ENCODE peak calls at places on chromosomes 2 and 18, in five cellular contexts. U is effector memory CD8-positive, alpha-beta T cell; G is SIG-M5; R is dermis microvascular lymphatic vessel endothelial cell; E is neural crest cell. X is an unnamed sample.
A peak's percentile ranks its signal among the peaks of the same experiment; 100 is the strongest.

GRCh38 chr2:63192889-63193778 is 142.5 kb downstream of the OTX1 start:
- DNase-seq in U (no peak), G (no peak), R (no peak), E (no peak), X (no peak)

GRCh38 chr2:162025121-162025911 is 48.7 kb downstream of the DPP4 start:
- DNase-seq in U (no peak), G (no peak), R (no peak), E (no peak), X (no peak)

GRCh38 chr18:48497863-48498262 is 41.0 kb upstream of the CTIF start:
- DNase-seq in U (no peak), G (no peak), R (no peak), E (no peak), X (no peak)

GRCh38 chr2:45281311-45281710 is 272.1 kb upstream of the SIX2 start:
- DNase-seq in U (no peak), G (no peak), R (no peak), E (no peak), X (no peak)

GRCh38 chr2:190804182-190804795 is 76.3 kb upstream of the GLS start:
- DNase-seq in U (no peak), G (no peak), R (peak; percentile 35), E (no peak), X (no peak)

GRCh38 chr18:79510046-79510685 is 114.4 kb downstream of the NFATC1 start:
- DNase-seq in U (no peak), G (no peak), R (no peak), E (no peak), X (no peak)

GRCh38 chr2:86661333-86661732 is 37.7 kb upstream of the RNF103 start:
- DNase-seq in U (no peak), G (no peak), R (no peak), E (no peak), X (no peak)

GRCh38 chr2:3142961-3143571 is 234.6 kb downstream of the EIPR1 start:
- DNase-seq in U (no peak), G (no peak), R (no peak), E (no peak), X (no peak)

GRCh38 chr2:160377204-160377995 is 116.2 kb downstream of the RBMS1 start:
- DNase-seq in U (no peak), G (no peak), R (no peak), E (no peak), X (no peak)

GRCh38 chr2:66576381-66577330 is 141.7 kb downstream of the MEIS1 start:
- DNase-seq in U (no peak), G (no peak), R (no peak), E (peak; percentile 13), X (no peak)

GRCh38 chr18:67496469-67496868 is 20.1 kb downstream of the DSEL start:
- DNase-seq in U (no peak), G (no peak), R (no peak), E (no peak), X (no peak)

GRCh38 chr2:24072259-24072658 is 3.9 kb downstream of the SF3B6 start:
- DNase-seq in U (no peak), G (no peak), R (no peak), E (no peak), X (no peak)

GRCh38 chr2:64311948-64312621 is 141.9 kb upstream of the LGALSL start:
- DNase-seq in U (no peak), G (no peak), R (peak; percentile 91), E (peak; percentile 62), X (no peak)

GRCh38 chr18:33424266-33424946 is 16.1 kb downstream of the CCDC178 start:
- DNase-seq in U (no peak), G (no peak), R (no peak), E (no peak), X (no peak)

GRCh38 chr2:158740127-158740526 is 55.0 kb upstream of the DAPL1 start:
- DNase-seq in U (no peak), G (no peak), R (no peak), E (no peak), X (no peak)

GRCh38 chr18:7000484-7001096 is 117.0 kb downstream of the LAMA1 start:
- DNase-seq in U (no peak), G (no peak), R (peak; percentile 9), E (no peak), X (no peak)

GRCh38 chr18:5456577-5457466 is 87.0 kb downstream of the EPB41L3 start:
- DNase-seq in U (no peak), G (no peak), R (no peak), E (no peak), X (no peak)

GRCh38 chr2:70569559-70569958 is 15.9 kb upstream of the TGFA start:
- DNase-seq in U (no peak), G (no peak), R (no peak), E (no peak), X (no peak)

GRCh38 chr18:11672198-11672597 is 16.9 kb upstream of the GNAL start:
- DNase-seq in U (no peak), G (no peak), R (no peak), E (no peak), X (no peak)

GRCh38 chr2:129160879-129161278 is 818.6 kb upstream of the RAB6C start:
- DNase-seq in U (no peak), G (no peak), R (no peak), E (no peak), X (no peak)

GRCh38 chr2:119218478-119219064 is 5.1 kb upstream of the STEAP3 start:
- DNase-seq in U (no peak), G (no peak), R (no peak), E (no peak), X (peak; percentile 5)

GRCh38 chr2:124585277-124585676 is 560.2 kb downstream of the CNTNAP5 start:
- DNase-seq in U (no peak), G (no peak), R (no peak), E (no peak), X (no peak)

GRCh38 chr2:97751752-97752151 is 38.4 kb downstream of the ZAP70 start:
- DNase-seq in U (no peak), G (no peak), R (no peak), E (no peak), X (no peak)

GRCh38 chr2:195610708-195611107 is 46.3 kb upstream of the SLC39A10 start:
- DNase-seq in U (no peak), G (no peak), R (no peak), E (no peak), X (no peak)

GRCh38 chr2:25034081-25034480 is 7.8 kb upstream of the EFR3B start:
- DNase-seq in U (no peak), G (no peak), R (no peak), E (no peak), X (no peak)

GRCh38 chr2:241965931-241966412 is 96.4 kb downstream of the RTP5 start:
- DNase-seq in U (peak; percentile 54), G (peak; percentile 93), R (no peak), E (no peak), X (peak; percentile 75)